ENCODE peak calls at places on chromosomes 3 and 15, in seven cellular contexts. H is neuronal stem cell, X is left colon, D is RPMI8226, K is GM23338, C is aorta, E is body of pancreas. Q is an unnamed sample.

GRCh38 chr3:195226900-195227447 is 44.0 kb downstream of the XXYLT1 start:
- DNase-seq in E (no peak), K (peak; percentile 45), C (no peak), X (no peak), H (no peak), D (no peak), Q (peak; percentile 17)

GRCh38 chr3:194537732-194538247 is 51.0 kb upstream of the ATP13A3 start:
- DNase-seq in X (peak; percentile 42), D (peak; percentile 87), E (peak; percentile 67), K (no peak), C (peak; percentile 61), H (no peak), Q (peak; percentile 58)

GRCh38 chr15:79209690-79210089 is 72.8 kb upstream of the ANKRD34C start:
- DNase-seq in D (no peak), X (no peak), K (peak; percentile 81), E (no peak), C (no peak), H (no peak), Q (no peak)

GRCh38 chr15:74400313-74400850 is 32.9 kb upstream of the CYP11A1 start:
- DNase-seq in D (peak; percentile 38), C (no peak), E (no peak), H (no peak), X (no peak), K (no peak), Q (no peak)

GRCh38 chr3:13194285-13195209 is 121.3 kb upstream of the IQSEC1 start:
- DNase-seq in H (no peak), D (no peak), E (no peak), K (no peak), C (no peak), X (no peak), Q (no peak)

GRCh38 chr3:152321806-152322377 is 53.2 kb downstream of the MBNL1 start:
- DNase-seq in H (no peak), K (no peak), C (no peak), D (no peak), E (no peak), X (no peak), Q (no peak)

GRCh38 chr3:64214002-64214696 is 11.1 kb downstream of the PRICKLE2 start:
- DNase-seq in X (peak; percentile 50), H (no peak), K (no peak), D (no peak), E (peak; percentile 63), C (peak; percentile 87), Q (peak; percentile 59)

GRCh38 chr3:88984266-88984665 is 123.2 kb upstream of the EPHA3 start:
- DNase-seq in X (no peak), D (no peak), K (no peak), E (no peak), H (no peak), C (no peak), Q (no peak)

GRCh38 chr15:22265961-22266360 is 185.6 kb downstream of the OR4M2 start:
- DNase-seq in E (no peak), C (no peak), K (no peak), H (no peak), D (no peak), X (no peak), Q (no peak)

GRCh38 chr15:32646304-32646703 is 4.8 kb downstream of the SCG5 start:
- DNase-seq in K (no peak), X (no peak), E (no peak), C (no peak), D (no peak), H (no peak), Q (no peak)